ENCODE peak calls at places on chromosomes 4 and X, in five cellular contexts. U is ovary; R is CD4-positive, alpha-beta T cell; L is cardiac muscle cell; W is brain microvascular endothelial cell. O is an unnamed sample. For H3K27me3, the result is how much of the 10 kb centered on the place peaks cover.

GRCh38 chr4:53507671-53508286 is 83.5 kb downstream of the LNX1 start:
- DNase-seq in U (no peak), R (no peak), L (peak), W (peak), O (no peak)

GRCh38 chr4:185932491-185932890 is 120.5 kb upstream of the SORBS2 start:
- DNase-seq in U (no peak), R (no peak), L (peak), W (peak), O (no peak)

GRCh38 chrX:47500541-47500940 is 17.5 kb upstream of the ZNF41 start:
- DNase-seq in U (no peak), R (no peak), L (no peak), W (no peak), O (no peak)

GRCh38 chrX:145506225-145506624 is 258.9 kb downstream of the SPANXN1 start:
- DNase-seq in U (no peak), R (no peak), L (no peak), W (no peak), O (no peak)

GRCh38 chr4:4735870-4736269 is 123.6 kb upstream of the MSX1 start:
- DNase-seq in U (peak), R (no peak), L (peak), W (no peak), O (no peak)

GRCh38 chr4:145735777-145736176 is 55.8 kb downstream of the C4orf51 start:
- DNase-seq in U (no peak), R (no peak), L (no peak), W (no peak), O (no peak)

GRCh38 chr4:183362916-183363542 is 40.8 kb upstream of the CLDN24 start:
- DNase-seq in U (no peak), R (no peak), L (peak), W (peak), O (no peak)

GRCh38 chr4:80492761-80493160 is 157.2 kb downstream of the CFAP299 start:
- DNase-seq in U (no peak), R (peak), L (no peak), W (no peak), O (no peak)

GRCh38 chr4:67658302-67658701 is 42.7 kb downstream of the UBA6 start:
- DNase-seq in U (no peak), R (no peak), L (no peak), W (no peak), O (no peak)

GRCh38 chrX:6660567-6661252 is 125.8 kb upstream of the VCX3A start:
- DNase-seq in U (no peak), R (no peak), L (no peak), W (no peak), O (no peak)

GRCh38 chr4:47914219-47914925 is at the start of gene NFXL1:
- DNase-seq in U (peak), R (peak), L (peak), W (peak), O (peak)

GRCh38 chr4:147843162-147843561 is 111.3 kb downstream of the ARHGAP10 start:
- DNase-seq in U (no peak), R (no peak), L (no peak), W (no peak), O (no peak)

GRCh38 chrX:96394566-96394965 is 290.1 kb upstream of the DIAPH2 start:
- DNase-seq in U (no peak), R (no peak), L (no peak), W (peak), O (no peak)

GRCh38 chrX:26783512-26784225 is 567.7 kb downstream of the MAGEB5 start:
- DNase-seq in U (no peak), R (no peak), L (peak), W (peak), O (no peak)

GRCh38 chrX:68829594-68830485 is 1.0 kb downstream of the EFNB1 start:
- DNase-seq in U (no peak), R (no peak), L (peak), W (no peak), O (no peak)

GRCh38 chr4:86775061-86775460 is 74.1 kb downstream of the SLC10A6 start:
- DNase-seq in U (no peak), R (no peak), L (no peak), W (no peak), O (no peak)

GRCh38 chrX:119694601-119695534 is 1.9 kb upstream of the SEPTIN6 start:
- DNase-seq in U (no peak), R (no peak), L (no peak), W (no peak), O (no peak)
- TF ChIP-seq CTCF in U (no peak), R (no peak), L (no peak), W (peak), O (no peak)

DNA sequence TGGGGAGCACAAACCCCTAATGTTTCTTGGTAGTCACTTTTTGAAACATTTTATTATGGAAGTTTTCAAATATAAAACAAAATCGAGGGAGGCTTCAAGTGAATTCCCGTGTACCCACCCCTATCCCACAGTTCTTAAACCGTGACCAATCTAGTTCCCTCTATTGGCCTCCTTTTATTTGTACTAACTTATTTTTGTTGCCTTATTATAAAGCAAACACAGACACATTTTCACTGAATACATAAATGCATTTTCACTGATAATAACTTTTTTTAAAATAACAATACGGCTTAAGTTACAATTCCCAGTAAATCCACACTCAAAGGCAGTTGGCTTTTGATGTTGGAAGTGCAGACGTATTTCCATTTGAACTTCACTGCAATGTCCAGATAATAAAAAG is 9.3 kb downstream of the HMX1 start:
- DNase-seq in U (no peak), R (no peak), L (no peak), W (no peak), O (no peak)
- H3K27me3 ChIP-seq in U (under half), R (half or more), L (half or more), W (half or more), O (half or more)

GRCh38 chr4:1202526-1203378 is 30.4 kb upstream of the SPON2 start:
- DNase-seq in U (peak), R (no peak), L (no peak), W (no peak), O (peak)
- H3K27ac ChIP-seq in U (no peak), R (peak), L (no peak), W (no peak), O (peak)

DNA sequence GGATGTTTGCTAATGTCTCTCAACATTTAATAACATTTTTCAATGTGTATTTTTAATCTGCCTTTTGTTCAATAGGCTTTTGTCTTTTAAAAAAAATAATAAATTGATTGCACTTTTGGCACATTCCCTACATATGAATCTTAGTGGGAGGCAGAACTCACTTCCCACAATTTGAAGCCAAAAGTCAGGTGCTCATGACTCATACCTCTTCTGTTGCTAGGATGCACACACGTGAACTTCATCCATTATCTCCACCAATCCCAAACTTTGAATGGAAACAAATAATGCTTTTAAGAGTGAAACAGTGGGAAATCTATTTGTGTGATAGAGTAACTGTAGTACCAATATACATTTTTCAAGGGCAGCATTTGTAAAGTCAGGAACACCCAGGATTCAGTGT is 260.5 kb downstream of the IQCM start:
- DNase-seq in U (no peak), R (no peak), L (no peak), W (peak), O (no peak)
- TF ChIP-seq CTCF in U (no peak), R (no peak), L (no peak), W (no peak), O (no peak)